ENCODE peak calls at places on chromosomes 5 and 9, in four cellular contexts. One of them, this sample, is unnamed.

GRCh38 chr9:76049341-76049740 is 158.9 kb downstream of the PCSK5 start:
- DNase-seq in NCI-H510A: no peak
- DNase-seq in activated gamma-delta T cell treated with Interleukin-2 at 50 U/mL for 16 hours: no peak
- DNase-seq in HS-27A: no peak
- DNase-seq in this sample: no peak

GRCh38 chr5:111834926-111835599 is 78.1 kb upstream of the NREP start:
- DNase-seq in NCI-H510A: no peak
- DNase-seq in activated gamma-delta T cell treated with Interleukin-2 at 50 U/mL for 16 hours: no peak
- DNase-seq in HS-27A: no peak
- DNase-seq in this sample: no peak

GRCh38 chr9:88230612-88231011 is 92.3 kb upstream of the SPATA31C2 start:
- DNase-seq in activated gamma-delta T cell treated with Interleukin-2 at 50 U/mL for 16 hours: no peak
- DNase-seq in HS-27A: no peak
- DNase-seq in NCI-H510A: no peak
- DNase-seq in this sample: no peak

GRCh38 chr9:116317503-116317902 is 163.9 kb downstream of the PAPPA start:
- DNase-seq in HS-27A: no peak
- DNase-seq in activated gamma-delta T cell treated with Interleukin-2 at 50 U/mL for 16 hours: no peak
- DNase-seq in NCI-H510A: no peak
- DNase-seq in this sample: no peak

GRCh38 chr5:88761269-88761880 is 121.6 kb downstream of the MEF2C start:
- DNase-seq in NCI-H510A: no peak
- DNase-seq in activated gamma-delta T cell treated with Interleukin-2 at 50 U/mL for 16 hours: no peak
- DNase-seq in HS-27A: no peak
- DNase-seq in this sample: no peak

GRCh38 chr5:72379936-72380335 is 59.8 kb downstream of the PTCD2 start:
- DNase-seq in HS-27A: no peak
- DNase-seq in NCI-H510A: no peak
- DNase-seq in activated gamma-delta T cell treated with Interleukin-2 at 50 U/mL for 16 hours: no peak
- DNase-seq in this sample: no peak

GRCh38 chr5:69189162-69190086 is at the start of gene CENPH:
- DNase-seq in NCI-H510A: peak; percentile 56
- DNase-seq in HS-27A: peak; percentile 56
- DNase-seq in activated gamma-delta T cell treated with Interleukin-2 at 50 U/mL for 16 hours: peak; percentile 87
- DNase-seq in this sample: peak; percentile 94

GRCh38 chr9:89799221-89799620 is 194.4 kb downstream of the GADD45G start:
- DNase-seq in activated gamma-delta T cell treated with Interleukin-2 at 50 U/mL for 16 hours: no peak
- DNase-seq in NCI-H510A: no peak
- DNase-seq in HS-27A: no peak
- DNase-seq in this sample: no peak

GRCh38 chr5:143014017-143014651 is 244.0 kb downstream of the ARHGAP26 start:
- DNase-seq in HS-27A: no peak
- DNase-seq in activated gamma-delta T cell treated with Interleukin-2 at 50 U/mL for 16 hours: no peak
- DNase-seq in NCI-H510A: no peak
- DNase-seq in this sample: peak; percentile 57